ENCODE peak calls at places on chromosomes 4 and X, in seven cellular contexts. B, X, S, U, A, Q and K are unnamed samples.

GRCh38 chr4:40718571-40718970 is 31.2 kb upstream of the NSUN7 start:
- DNase-seq in X (peak; percentile 32), A (peak; percentile 48), Q (no peak), B (peak; percentile 90), S (peak; percentile 16), U (no peak), K (no peak)

GRCh38 chr4:182577411-182577810 is 334.2 kb downstream of the TENM3 start:
- DNase-seq in Q (no peak), B (no peak), U (no peak), X (no peak), S (no peak), A (no peak), K (no peak)

GRCh38 chr4:36255575-36255974 is 11.3 kb upstream of the ARAP2 start:
- DNase-seq in X (peak; percentile 50), S (no peak), Q (no peak), U (no peak), A (no peak), B (no peak), K (no peak)

GRCh38 chrX:53421772-53422090 is 723 bp downstream of the SMC1A start:
- DNase-seq in U (no peak), Q (no peak), X (no peak), B (no peak), S (no peak), A (no peak), K (no peak)

GRCh38 chrX:53605004-53605403 is 81.5 kb downstream of the HUWE1 start:
- DNase-seq in Q (no peak), B (no peak), A (no peak), S (no peak), U (no peak), X (no peak), K (peak; percentile 12)

GRCh38 chr4:91228659-91229058 is 1075.1 kb upstream of the GRID2 start:
- DNase-seq in X (no peak), S (no peak), Q (peak; percentile 9), B (no peak), U (no peak), A (no peak), K (no peak)

GRCh38 chr4:47013373-47013772 is 18.0 kb upstream of the GABRB1 start:
- DNase-seq in U (no peak), S (no peak), A (no peak), Q (no peak), X (no peak), B (no peak), K (no peak)

GRCh38 chr4:48653217-48654014 is 126.7 kb downstream of the FRYL start:
- DNase-seq in X (no peak), U (no peak), Q (peak; percentile 30), S (peak; percentile 23), B (peak; percentile 20), A (peak; percentile 37), K (peak; percentile 73)

GRCh38 chrX:32530802-32531403 is 680.4 kb downstream of the DMD start:
- DNase-seq in A (peak; percentile 61), S (peak; percentile 83), Q (no peak), B (peak; percentile 79), U (no peak), X (peak; percentile 54), K (peak; percentile 49)

GRCh38 chrX:9746148-9746880 is 19.3 kb downstream of the GPR143 start:
- DNase-seq in Q (no peak), A (peak; percentile 11), X (no peak), S (no peak), B (peak; percentile 15), U (no peak), K (peak; percentile 27)

GRCh38 chrX:50920132-50920531 is 9.6 kb downstream of the BMP15 start:
- DNase-seq in A (peak; percentile 41), X (no peak), Q (no peak), U (no peak), S (peak; percentile 8), B (peak; percentile 22), K (peak; percentile 20)

GRCh38 chrX:40006025-40007017 is 91.4 kb downstream of the BCOR start:
- DNase-seq in B (peak; percentile 81), S (peak; percentile 67), A (peak; percentile 71), U (no peak), Q (peak; percentile 21), X (peak; percentile 18), K (peak; percentile 43)

GRCh38 chrX:39398973-39399268 is 597.7 kb downstream of the MID1IP1 start:
- DNase-seq in Q (no peak), X (no peak), B (no peak), S (no peak), A (no peak), U (no peak), K (no peak)

GRCh38 chrX:56733459-56734046 is 4.5 kb downstream of the NBDY start:
- DNase-seq in B (peak; percentile 73), Q (peak; percentile 41), U (no peak), S (peak; percentile 73), X (peak; percentile 68), A (peak; percentile 73), K (peak; percentile 48)

GRCh38 chrX:154748712-154749339 is 2.1 kb downstream of the GAB3 start:
- DNase-seq in B (peak; percentile 60), Q (peak; percentile 70), S (peak; percentile 52), X (peak; percentile 62), U (no peak), A (peak; percentile 72), K (peak; percentile 61)

GRCh38 chr4:94515365-94515764 is 63.6 kb downstream of the PDLIM5 start:
- DNase-seq in Q (no peak), X (no peak), S (no peak), B (no peak), A (no peak), U (no peak), K (no peak)

GRCh38 chr4:169249214-169249973 is 21.4 kb downstream of the SH3RF1 start:
- DNase-seq in Q (no peak), S (peak; percentile 48), B (no peak), A (no peak), U (no peak), X (no peak), K (peak; percentile 68)
- TF ChIP-seq EZH2phosphoT487 in Q (no peak), S (no peak), B (no peak), A (no peak), U (no peak), X (no peak), K (no peak)

GRCh38 chr4:185987976-185988627 is 80.9 kb upstream of the TLR3 start:
- DNase-seq in S (no peak), B (no peak), X (no peak), U (no peak), A (no peak), Q (no peak), K (peak; percentile 9)
- H2AFZ ChIP-seq in S (no peak overlapping the region), B (no peak overlapping the region), X (no peak overlapping the region), U (no peak overlapping the region), A (peak overlapping the region; percentile 52), Q (no peak overlapping the region), K (no peak overlapping the region)

GRCh38 chr4:1854752-1855151 is 1.2 kb downstream of the LETM1 start:
- DNase-seq in X (no peak), S (no peak), Q (no peak), B (no peak), A (no peak), U (no peak), K (no peak)
- H3K4me3 ChIP-seq in X (peak overlapping the region; percentile 98), S (peak overlapping the region; percentile 89), Q (peak overlapping the region; percentile 81), B (peak overlapping the region; percentile 74), A (peak overlapping the region; percentile 93), U (peak overlapping the region; percentile 91), K (peak overlapping the region; percentile 77)

DNA sequence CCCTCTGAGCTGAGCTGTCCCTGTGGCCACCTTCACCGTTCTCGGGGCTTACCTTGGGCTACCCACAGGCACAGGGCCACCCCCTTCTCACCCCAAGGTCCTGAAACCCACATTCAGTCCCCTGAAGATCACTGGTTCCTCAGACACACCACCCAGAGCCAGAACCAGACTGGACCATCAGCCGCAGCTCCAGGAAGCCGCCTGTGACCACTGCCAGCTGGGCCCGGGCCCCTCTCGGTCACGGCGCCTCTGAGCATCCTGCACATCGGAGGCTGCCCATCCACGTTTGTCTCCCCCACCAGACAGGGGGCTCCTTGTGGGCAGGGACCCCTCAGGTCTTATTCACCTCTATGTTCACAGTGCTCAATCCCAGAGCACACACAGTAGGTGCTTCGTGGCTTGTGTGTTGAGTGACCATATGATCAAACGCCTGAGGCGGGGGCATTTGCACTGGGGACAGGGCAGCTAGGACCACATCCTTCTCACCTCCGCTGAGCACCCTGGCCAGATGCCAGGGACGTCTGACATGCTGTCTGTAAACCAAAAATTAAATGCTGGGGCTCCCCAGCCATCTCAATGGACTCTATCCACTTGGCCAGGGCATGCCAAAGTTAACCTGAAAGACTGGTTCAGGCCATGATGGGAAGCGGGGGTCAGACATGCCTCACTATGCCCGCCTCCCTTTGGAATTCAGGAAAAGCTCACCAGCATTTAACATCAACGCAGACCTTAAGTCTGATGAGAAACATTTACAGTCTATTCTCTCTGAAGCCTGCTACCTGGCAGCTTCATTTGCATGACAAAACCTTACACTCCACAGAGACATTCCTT is 109.4 kb upstream of the AFAP1 start:
- DNase-seq in X (no peak), S (no peak), Q (no peak), A (peak; percentile 90), U (no peak), B (peak; percentile 33), K (no peak)
- TF ChIP-seq EZH2phosphoT487 in X (no peak), S (no peak), Q (no peak), A (no peak), U (no peak), B (no peak), K (no peak)

DNA sequence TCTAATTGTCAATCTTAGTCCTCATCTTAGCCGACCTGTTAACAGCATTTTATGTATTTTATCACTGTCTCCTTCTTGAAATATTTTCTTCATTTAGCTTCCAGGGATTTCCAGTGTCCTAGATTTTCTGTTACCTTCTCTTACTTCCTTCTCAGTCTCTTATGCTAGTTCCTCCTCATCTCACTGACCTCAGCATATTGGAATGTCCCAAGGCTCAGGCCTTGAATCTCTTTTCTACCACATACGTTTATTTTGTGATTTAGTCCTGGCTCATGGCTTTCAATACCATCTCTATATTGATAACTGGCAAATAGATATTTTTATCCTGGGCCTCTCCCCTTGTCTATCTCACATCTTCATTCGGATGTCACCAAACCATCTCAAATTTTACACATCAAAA is 61.1 kb downstream of the IQCM start:
- DNase-seq in B (no peak), X (no peak), U (no peak), S (no peak), A (no peak), Q (no peak), K (peak; percentile 33)
- H2AFZ ChIP-seq in B (no peak overlapping the region), X (no peak overlapping the region), U (no peak overlapping the region), S (no peak overlapping the region), A (no peak overlapping the region), Q (no peak overlapping the region), K (no peak overlapping the region)